ENCODE peak calls at places on chromosomes 13 and 19, in nine cellular contexts. One of them, this sample, is unnamed.
A peak's percentile ranks its signal among the peaks of the same experiment; 100 is the strongest.

GRCh38 chr13:89066868-89067466 is 1395.8 kb downstream of the SLITRK5 start:
- DNase-seq in osteoblast: no peak
- DNase-seq in CD4-positive, alpha-beta T cell: no peak
- DNase-seq in fibroblast of lung: peak; percentile 34
- DNase-seq in CD8-positive, alpha-beta T cell: no peak
- DNase-seq in H1: no peak
- DNase-seq in H9: peak; percentile 28
- DNase-seq in psoas muscle: no peak
- DNase-seq in hepatocyte: peak; percentile 77
- DNase-seq in this sample: no peak

GRCh38 chr19:49357186-49357585 is 5.0 kb downstream of the TEAD2 start:
- DNase-seq in osteoblast: peak; percentile 65
- DNase-seq in CD4-positive, alpha-beta T cell: no peak
- DNase-seq in fibroblast of lung: no peak
- DNase-seq in CD8-positive, alpha-beta T cell: no peak
- DNase-seq in H1: no peak
- DNase-seq in H9: no peak
- DNase-seq in psoas muscle: no peak
- DNase-seq in hepatocyte: no peak
- DNase-seq in this sample: no peak

GRCh38 chr19:16938211-16938610 is 49.4 kb downstream of the F2RL3 start:
- DNase-seq in osteoblast: no peak
- DNase-seq in CD4-positive, alpha-beta T cell: no peak
- DNase-seq in fibroblast of lung: no peak
- DNase-seq in CD8-positive, alpha-beta T cell: no peak
- DNase-seq in H1: no peak
- DNase-seq in H9: no peak
- DNase-seq in psoas muscle: no peak
- DNase-seq in hepatocyte: no peak
- DNase-seq in this sample: no peak

GRCh38 chr13:105395041-105395440 is 1140.4 kb downstream of the EFNB2 start:
- DNase-seq in osteoblast: no peak
- DNase-seq in CD4-positive, alpha-beta T cell: no peak
- DNase-seq in fibroblast of lung: peak; percentile 54
- DNase-seq in CD8-positive, alpha-beta T cell: no peak
- DNase-seq in H1: no peak
- DNase-seq in H9: no peak
- DNase-seq in psoas muscle: no peak
- DNase-seq in hepatocyte: no peak
- DNase-seq in this sample: no peak

GRCh38 chr19:18770663-18771327 is 20.3 kb downstream of the COMP start:
- DNase-seq in osteoblast: peak; percentile 73
- DNase-seq in CD4-positive, alpha-beta T cell: no peak
- DNase-seq in fibroblast of lung: no peak
- DNase-seq in CD8-positive, alpha-beta T cell: no peak
- DNase-seq in H1: no peak
- DNase-seq in H9: no peak
- DNase-seq in psoas muscle: no peak
- DNase-seq in hepatocyte: no peak
- DNase-seq in this sample: no peak

GRCh38 chr19:47663911-47664771 is 49.1 kb upstream of the EHD2 start:
- DNase-seq in osteoblast: peak; percentile 98
- DNase-seq in CD4-positive, alpha-beta T cell: no peak
- DNase-seq in fibroblast of lung: peak; percentile 99
- DNase-seq in CD8-positive, alpha-beta T cell: no peak
- DNase-seq in H1: no peak
- DNase-seq in H9: no peak
- DNase-seq in psoas muscle: peak; percentile 83
- DNase-seq in hepatocyte: peak; percentile 84
- DNase-seq in this sample: no peak

GRCh38 chr19:35220315-35220921 is 8.1 kb downstream of the FAM187B start:
- DNase-seq in osteoblast: no peak
- DNase-seq in CD4-positive, alpha-beta T cell: no peak
- DNase-seq in fibroblast of lung: no peak
- DNase-seq in CD8-positive, alpha-beta T cell: no peak
- DNase-seq in H1: no peak
- DNase-seq in H9: no peak
- DNase-seq in psoas muscle: no peak
- DNase-seq in hepatocyte: no peak
- DNase-seq in this sample: no peak

GRCh38 chr19:51798127-51798526 is 3.2 kb downstream of the FPR3 start:
- DNase-seq in osteoblast: no peak
- DNase-seq in CD4-positive, alpha-beta T cell: no peak
- DNase-seq in fibroblast of lung: no peak
- DNase-seq in CD8-positive, alpha-beta T cell: no peak
- DNase-seq in H1: no peak
- DNase-seq in H9: no peak
- DNase-seq in psoas muscle: no peak
- DNase-seq in hepatocyte: no peak
- DNase-seq in this sample: no peak

GRCh38 chr13:35479691-35480090 is 3.2 kb upstream of the MAB21L1 start:
- DNase-seq in osteoblast: no peak
- DNase-seq in CD4-positive, alpha-beta T cell: no peak
- DNase-seq in fibroblast of lung: no peak
- DNase-seq in CD8-positive, alpha-beta T cell: no peak
- DNase-seq in H1: no peak
- DNase-seq in H9: no peak
- DNase-seq in psoas muscle: no peak
- DNase-seq in hepatocyte: no peak
- DNase-seq in this sample: no peak

GRCh38 chr13:35481777-35482176 is 5.3 kb upstream of the MAB21L1 start:
- DNase-seq in osteoblast: no peak
- DNase-seq in CD4-positive, alpha-beta T cell: no peak
- DNase-seq in fibroblast of lung: no peak
- DNase-seq in CD8-positive, alpha-beta T cell: no peak
- DNase-seq in H1: no peak
- DNase-seq in H9: no peak
- DNase-seq in psoas muscle: no peak
- DNase-seq in hepatocyte: no peak
- DNase-seq in this sample: no peak

GRCh38 chr13:35475960-35476943 is at the start of gene MAB21L1:
- DNase-seq in osteoblast: peak; percentile 96
- DNase-seq in CD4-positive, alpha-beta T cell: no peak
- DNase-seq in fibroblast of lung: peak; percentile 63
- DNase-seq in CD8-positive, alpha-beta T cell: no peak
- DNase-seq in H1: no peak
- DNase-seq in H9: no peak
- DNase-seq in psoas muscle: peak; percentile 84
- DNase-seq in hepatocyte: peak; percentile 73
- DNase-seq in this sample: peak; percentile 34

GRCh38 chr13:35479223-35479536 is 2.7 kb upstream of the MAB21L1 start:
- DNase-seq in osteoblast: no peak
- DNase-seq in CD4-positive, alpha-beta T cell: no peak
- DNase-seq in fibroblast of lung: no peak
- DNase-seq in CD8-positive, alpha-beta T cell: no peak
- DNase-seq in H1: no peak
- DNase-seq in H9: peak; percentile 45
- DNase-seq in psoas muscle: no peak
- DNase-seq in hepatocyte: no peak
- DNase-seq in this sample: no peak

DNA sequence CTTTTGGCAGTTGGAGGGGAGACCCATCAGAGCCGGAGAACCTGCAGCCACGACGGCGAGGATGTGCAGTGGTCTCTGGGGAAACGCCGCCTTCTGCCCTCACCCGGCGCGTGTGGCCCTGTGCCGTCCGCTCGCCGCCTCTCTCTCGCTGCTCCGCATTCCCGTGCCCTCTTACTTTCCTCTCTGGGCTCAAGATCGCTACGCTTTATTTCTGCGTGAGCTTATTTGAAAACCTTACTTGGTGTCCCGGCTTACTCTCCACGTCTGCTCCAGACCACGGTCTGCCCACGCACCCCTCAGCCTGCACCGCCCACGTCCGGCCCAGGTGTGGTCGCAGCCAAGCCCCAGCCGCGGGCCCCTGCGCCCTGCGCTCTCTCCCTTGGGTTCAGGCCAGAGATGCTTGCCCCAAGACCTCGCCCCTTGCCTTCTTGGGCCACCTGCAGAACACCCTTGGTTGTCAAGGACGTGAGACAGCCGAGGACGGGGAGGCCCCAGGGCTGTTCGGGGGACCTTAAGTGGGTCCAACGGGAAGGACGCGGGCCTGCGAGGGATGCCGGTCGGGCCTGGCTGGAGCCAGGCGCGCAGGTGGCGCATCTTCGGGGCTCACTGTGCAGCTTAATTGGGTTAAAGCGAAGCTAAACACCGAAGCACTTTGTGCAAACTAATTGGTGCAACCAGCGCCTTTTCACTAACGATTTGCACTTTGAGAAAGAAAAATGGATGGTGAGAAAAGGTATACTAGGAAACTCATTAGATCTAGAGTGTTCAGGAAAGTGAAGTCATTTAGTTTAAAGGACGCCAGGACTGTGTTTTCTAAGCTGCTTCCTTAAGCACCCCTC is 2.1 kb upstream of the MAB21L1 start:
- DNase-seq in osteoblast: no peak
- DNase-seq in CD4-positive, alpha-beta T cell: no peak
- DNase-seq in fibroblast of lung: no peak
- DNase-seq in CD8-positive, alpha-beta T cell: no peak
- DNase-seq in H1: no peak
- DNase-seq in H9: peak; percentile 61
- DNase-seq in psoas muscle: peak; percentile 38
- DNase-seq in hepatocyte: no peak
- DNase-seq in this sample: no peak
- H3K27ac ChIP-seq in osteoblast: no peak overlapping the region
- H3K27ac ChIP-seq in CD4-positive, alpha-beta T cell: no peak overlapping the region
- H3K27ac ChIP-seq in fibroblast of lung: no peak overlapping the region
- H3K27ac ChIP-seq in CD8-positive, alpha-beta T cell: no peak overlapping the region
- H3K27ac ChIP-seq in H1: no peak overlapping the region
- H3K27ac ChIP-seq in H9: no peak overlapping the region
- H3K27ac ChIP-seq in psoas muscle: no peak overlapping the region
- H3K27ac ChIP-seq in hepatocyte: peak overlapping the region; percentile 95
- H3K27ac ChIP-seq in this sample: no peak overlapping the region

GRCh38 chr13:44232729-44233128 is 140.9 kb upstream of the SERP2 start:
- DNase-seq in osteoblast: no peak
- DNase-seq in CD4-positive, alpha-beta T cell: no peak
- DNase-seq in fibroblast of lung: no peak
- DNase-seq in CD8-positive, alpha-beta T cell: no peak
- DNase-seq in H1: no peak
- DNase-seq in H9: no peak
- DNase-seq in psoas muscle: no peak
- DNase-seq in hepatocyte: no peak
- DNase-seq in this sample: no peak

GRCh38 chr13:44229371-44230030 is 144.1 kb upstream of the SERP2 start:
- DNase-seq in osteoblast: no peak
- DNase-seq in CD4-positive, alpha-beta T cell: no peak
- DNase-seq in fibroblast of lung: no peak
- DNase-seq in CD8-positive, alpha-beta T cell: no peak
- DNase-seq in H1: no peak
- DNase-seq in H9: no peak
- DNase-seq in psoas muscle: no peak
- DNase-seq in hepatocyte: no peak
- DNase-seq in this sample: no peak

GRCh38 chr13:44230071-44230470 is 143.6 kb upstream of the SERP2 start:
- DNase-seq in osteoblast: no peak
- DNase-seq in CD4-positive, alpha-beta T cell: no peak
- DNase-seq in fibroblast of lung: no peak
- DNase-seq in CD8-positive, alpha-beta T cell: no peak
- DNase-seq in H1: no peak
- DNase-seq in H9: no peak
- DNase-seq in psoas muscle: no peak
- DNase-seq in hepatocyte: no peak
- DNase-seq in this sample: no peak

GRCh38 chr13:44230736-44231135 is 142.9 kb upstream of the SERP2 start:
- DNase-seq in osteoblast: no peak
- DNase-seq in CD4-positive, alpha-beta T cell: no peak
- DNase-seq in fibroblast of lung: peak; percentile 58
- DNase-seq in CD8-positive, alpha-beta T cell: no peak
- DNase-seq in H1: no peak
- DNase-seq in H9: no peak
- DNase-seq in psoas muscle: no peak
- DNase-seq in hepatocyte: no peak
- DNase-seq in this sample: no peak

DNA sequence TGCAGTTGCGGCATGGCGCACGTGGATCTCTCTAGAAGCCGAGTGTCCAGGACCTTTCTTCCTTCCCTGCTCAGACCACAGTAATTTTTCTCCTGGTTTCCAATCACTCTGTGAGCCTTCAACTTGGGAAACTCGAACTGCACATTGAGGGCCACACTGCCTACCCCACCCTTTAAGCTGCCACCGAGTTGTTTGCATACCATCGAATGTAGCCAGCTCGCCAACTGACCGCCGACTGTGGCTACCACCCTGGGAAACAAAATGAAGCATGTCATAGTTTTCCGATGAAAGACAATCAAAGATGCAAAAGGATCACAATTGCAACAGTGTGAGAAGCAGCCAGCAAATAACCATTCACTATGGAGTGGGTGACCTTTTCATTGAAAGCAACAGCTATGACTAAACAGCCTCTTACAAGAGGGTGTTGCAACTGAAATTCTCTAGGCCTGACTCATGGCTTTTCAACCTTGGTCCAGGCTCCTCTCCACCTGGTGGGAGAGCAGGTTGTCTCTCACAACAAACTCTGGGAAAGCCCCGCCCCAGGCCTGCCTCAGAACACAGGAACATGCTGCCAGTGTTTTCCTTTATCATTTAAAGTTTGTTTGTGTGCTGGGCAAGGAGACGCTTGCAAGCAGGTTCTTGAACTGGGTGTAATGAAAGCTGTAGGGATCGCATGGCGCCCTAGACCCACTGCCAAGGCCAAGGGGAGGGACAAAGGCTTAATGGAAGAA is 141.7 kb upstream of the SERP2 start:
- DNase-seq in osteoblast: peak; percentile 93
- DNase-seq in CD4-positive, alpha-beta T cell: no peak
- DNase-seq in fibroblast of lung: peak; percentile 95
- DNase-seq in CD8-positive, alpha-beta T cell: no peak
- DNase-seq in H1: peak; percentile 80
- DNase-seq in H9: peak; percentile 89
- DNase-seq in psoas muscle: peak; percentile 76
- DNase-seq in hepatocyte: peak; percentile 90
- DNase-seq in this sample: peak; percentile 83
- TF ChIP-seq CTCF in osteoblast: no peak
- TF ChIP-seq CTCF in CD4-positive, alpha-beta T cell: no peak
- TF ChIP-seq CTCF in fibroblast of lung: no peak
- TF ChIP-seq CTCF in CD8-positive, alpha-beta T cell: no peak
- TF ChIP-seq CTCF in H1: no peak
- TF ChIP-seq CTCF in H9: peak; percentile 15
- TF ChIP-seq CTCF in psoas muscle: peak; percentile 18
- TF ChIP-seq CTCF in hepatocyte: no peak
- TF ChIP-seq CTCF in this sample: no peak

DNA sequence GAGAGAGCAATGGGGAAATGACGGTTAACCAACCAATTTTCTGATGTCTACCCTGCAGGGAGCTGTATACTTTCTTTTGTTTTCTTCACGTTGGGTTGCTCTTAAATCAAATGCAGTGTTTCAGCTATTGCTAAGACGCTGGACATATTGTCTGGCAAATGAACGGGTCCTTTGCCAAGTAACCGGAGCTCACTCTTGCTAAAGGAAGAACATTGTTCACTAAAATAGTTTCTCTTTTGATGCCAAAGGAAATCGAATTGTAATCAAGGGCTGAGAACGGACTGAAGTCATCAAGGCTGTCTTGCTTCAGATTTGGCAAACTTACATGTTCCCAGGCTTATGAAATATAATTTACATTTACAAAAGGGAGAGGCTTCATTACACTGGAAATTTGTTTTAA is 142.3 kb upstream of the ARGLU1 start:
- DNase-seq in osteoblast: no peak
- DNase-seq in CD4-positive, alpha-beta T cell: no peak
- DNase-seq in fibroblast of lung: peak; percentile 4
- DNase-seq in CD8-positive, alpha-beta T cell: no peak
- DNase-seq in H1: no peak
- DNase-seq in H9: no peak
- DNase-seq in psoas muscle: no peak
- DNase-seq in hepatocyte: no peak
- DNase-seq in this sample: no peak
- H3K27ac ChIP-seq in osteoblast: no peak overlapping the region
- H3K27ac ChIP-seq in CD4-positive, alpha-beta T cell: no peak overlapping the region
- H3K27ac ChIP-seq in fibroblast of lung: no peak overlapping the region
- H3K27ac ChIP-seq in CD8-positive, alpha-beta T cell: no peak overlapping the region
- H3K27ac ChIP-seq in H1: no peak overlapping the region
- H3K27ac ChIP-seq in H9: no peak overlapping the region
- H3K27ac ChIP-seq in psoas muscle: peak overlapping the region; percentile 60
- H3K27ac ChIP-seq in hepatocyte: no peak overlapping the region
- H3K27ac ChIP-seq in this sample: peak overlapping the region; percentile 49

GRCh38 chr13:111051041-111051440 is 64.1 kb upstream of the ARHGEF7 start:
- DNase-seq in osteoblast: no peak
- DNase-seq in CD4-positive, alpha-beta T cell: no peak
- DNase-seq in fibroblast of lung: no peak
- DNase-seq in CD8-positive, alpha-beta T cell: no peak
- DNase-seq in H1: no peak
- DNase-seq in H9: no peak
- DNase-seq in psoas muscle: no peak
- DNase-seq in hepatocyte: no peak
- DNase-seq in this sample: peak; percentile 10

GRCh38 chr13:111051656-111052232 is 63.4 kb upstream of the ARHGEF7 start:
- DNase-seq in osteoblast: no peak
- DNase-seq in CD4-positive, alpha-beta T cell: no peak
- DNase-seq in fibroblast of lung: no peak
- DNase-seq in CD8-positive, alpha-beta T cell: no peak
- DNase-seq in H1: no peak
- DNase-seq in H9: no peak
- DNase-seq in psoas muscle: no peak
- DNase-seq in hepatocyte: no peak
- DNase-seq in this sample: peak; percentile 8

GRCh38 chr13:111048387-111048786 is 66.7 kb upstream of the ARHGEF7 start:
- DNase-seq in osteoblast: no peak
- DNase-seq in CD4-positive, alpha-beta T cell: no peak
- DNase-seq in fibroblast of lung: no peak
- DNase-seq in CD8-positive, alpha-beta T cell: no peak
- DNase-seq in H1: no peak
- DNase-seq in H9: no peak
- DNase-seq in psoas muscle: no peak
- DNase-seq in hepatocyte: no peak
- DNase-seq in this sample: no peak

GRCh38 chr13:111050539-111050879 is 64.6 kb upstream of the ARHGEF7 start:
- DNase-seq in osteoblast: no peak
- DNase-seq in CD4-positive, alpha-beta T cell: no peak
- DNase-seq in fibroblast of lung: no peak
- DNase-seq in CD8-positive, alpha-beta T cell: no peak
- DNase-seq in H1: no peak
- DNase-seq in H9: no peak
- DNase-seq in psoas muscle: no peak
- DNase-seq in hepatocyte: no peak
- DNase-seq in this sample: no peak

DNA sequence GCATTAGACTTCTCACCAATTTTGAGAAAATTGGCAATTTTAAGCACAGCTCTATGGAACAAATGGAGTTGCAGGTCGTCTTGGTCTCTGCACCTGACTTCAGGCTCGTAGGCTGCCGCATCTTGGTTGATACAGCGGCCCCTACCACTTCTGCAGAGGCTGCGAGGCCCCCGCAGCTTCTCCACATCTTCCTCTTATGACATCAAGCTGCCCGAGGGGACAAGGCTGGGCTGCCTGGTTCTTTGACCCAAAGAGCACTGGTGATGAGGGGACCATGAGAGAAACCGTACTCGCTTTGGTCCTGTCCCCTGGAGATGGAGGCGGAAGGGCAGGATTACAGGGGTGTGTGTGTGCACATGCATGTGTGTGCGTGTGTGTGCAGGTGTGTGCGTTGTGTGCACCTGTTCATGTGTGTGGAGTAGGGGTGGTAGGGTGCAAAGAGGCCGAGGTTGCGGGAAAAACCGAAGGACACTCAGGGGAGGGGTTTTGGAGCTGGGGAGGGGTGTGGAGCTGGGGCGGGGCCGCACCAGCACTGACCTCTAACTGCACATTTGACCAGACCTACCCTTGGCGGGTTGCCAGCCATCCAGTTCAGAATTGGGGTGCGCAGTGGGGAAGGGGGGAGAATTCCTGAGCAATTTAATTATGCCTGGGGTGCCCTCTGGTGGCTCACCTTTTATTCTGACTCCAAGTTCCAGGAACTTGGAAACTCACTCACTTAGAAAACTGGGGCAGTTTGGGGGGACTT is 65.1 kb upstream of the ARHGEF7 start:
- DNase-seq in osteoblast: no peak
- DNase-seq in CD4-positive, alpha-beta T cell: no peak
- DNase-seq in fibroblast of lung: no peak
- DNase-seq in CD8-positive, alpha-beta T cell: no peak
- DNase-seq in H1: no peak
- DNase-seq in H9: no peak
- DNase-seq in psoas muscle: no peak
- DNase-seq in hepatocyte: peak; percentile 51
- DNase-seq in this sample: peak; percentile 43
- TF ChIP-seq CTCF in osteoblast: peak; percentile 42
- TF ChIP-seq CTCF in CD4-positive, alpha-beta T cell: no peak
- TF ChIP-seq CTCF in fibroblast of lung: peak; percentile 56
- TF ChIP-seq CTCF in CD8-positive, alpha-beta T cell: no peak
- TF ChIP-seq CTCF in H1: peak; percentile 56
- TF ChIP-seq CTCF in H9: peak; percentile 68
- TF ChIP-seq CTCF in psoas muscle: peak; percentile 52
- TF ChIP-seq CTCF in hepatocyte: peak; percentile 69
- TF ChIP-seq CTCF in this sample: peak; percentile 27

This sample was measured in left lung.